ENCODE peak calls at places on chromosomes 3 and 15, in four cellular contexts. One of them, this sample, is unnamed.
A peak's percentile ranks its signal among the peaks of the same experiment; 100 is the strongest.

GRCh38 chr3:53375019-53375418 is 27.7 kb upstream of the DCP1A start:
- DNase-seq in HuH-7: peak; percentile 45
- DNase-seq in HCT116: peak; percentile 65
- DNase-seq in NCI-H1417: peak; percentile 76
- DNase-seq in this sample: peak; percentile 10

GRCh38 chr15:46708226-46708625 is 1009.1 kb upstream of the SEMA6D start:
- DNase-seq in HuH-7: no peak
- DNase-seq in HCT116: no peak
- DNase-seq in NCI-H1417: no peak
- DNase-seq in this sample: no peak

GRCh38 chr3:121883507-121883906 is 10.7 kb upstream of the SLC15A2 start:
- DNase-seq in HuH-7: peak; percentile 37
- DNase-seq in HCT116: peak; percentile 18
- DNase-seq in NCI-H1417: peak; percentile 18
- DNase-seq in this sample: no peak

GRCh38 chr3:175105066-175105465 is 245.9 kb downstream of the NAALADL2 start:
- DNase-seq in HuH-7: no peak
- DNase-seq in HCT116: no peak
- DNase-seq in NCI-H1417: no peak
- DNase-seq in this sample: no peak

GRCh38 chr3:23455084-23455483 is 252.0 kb downstream of the UBE2E2 start:
- DNase-seq in HuH-7: no peak
- DNase-seq in HCT116: no peak
- DNase-seq in NCI-H1417: peak; percentile 22
- DNase-seq in this sample: no peak

GRCh38 chr3:51712511-51712931 is 5.7 kb downstream of the GRM2 start:
- DNase-seq in HuH-7: peak; percentile 1
- DNase-seq in HCT116: no peak
- DNase-seq in NCI-H1417: no peak
- DNase-seq in this sample: no peak

GRCh38 chr3:46845860-46846623 is 17.2 kb downstream of the MYL3 start:
- DNase-seq in HuH-7: peak; percentile 95
- DNase-seq in HCT116: no peak
- DNase-seq in NCI-H1417: no peak
- DNase-seq in this sample: peak; percentile 72

GRCh38 chr3:160331127-160331937 is 67.7 kb downstream of the IFT80 start:
- DNase-seq in HuH-7: no peak
- DNase-seq in HCT116: peak; percentile 29
- DNase-seq in NCI-H1417: no peak
- DNase-seq in this sample: no peak

GRCh38 chr15:63597033-63597790 is at the start of gene FBXL22:
- DNase-seq in HuH-7: no peak
- DNase-seq in HCT116: no peak
- DNase-seq in NCI-H1417: peak; percentile 76
- DNase-seq in this sample: no peak

GRCh38 chr3:134462236-134463059 is 23.3 kb downstream of the ANAPC13 start:
- DNase-seq in HuH-7: no peak
- DNase-seq in HCT116: no peak
- DNase-seq in NCI-H1417: no peak
- DNase-seq in this sample: no peak

GRCh38 chr3:57892423-57892822 is 115.8 kb upstream of the FLNB start:
- DNase-seq in HuH-7: no peak
- DNase-seq in HCT116: no peak
- DNase-seq in NCI-H1417: no peak
- DNase-seq in this sample: no peak

GRCh38 chr15:32717290-32718081 is at the start of gene GREM1:
- DNase-seq in HuH-7: no peak
- DNase-seq in HCT116: no peak
- DNase-seq in NCI-H1417: peak; percentile 69
- DNase-seq in this sample: no peak

GRCh38 chr15:100861511-100861991 is 18.1 kb upstream of the ALDH1A3 start:
- DNase-seq in HuH-7: no peak
- DNase-seq in HCT116: no peak
- DNase-seq in NCI-H1417: no peak
- DNase-seq in this sample: no peak

This sample was measured in NCI-H2171 treated with DMSO at 0.1 percent for 48 hours.